ENCODE peak calls at places on chromosomes 1 and 21, in seven cellular contexts. W is brain microvascular endothelial cell; Z is HL-60; M is SJSA1; K is CD4-positive, alpha-beta memory T cell; A is left ventricle myocardium inferior; O is breast epithelium. B is an unnamed sample.
A peak's percentile ranks its signal among the peaks of the same experiment; 100 is the strongest.

GRCh38 chr1:45012639-45013278 is 705 bp downstream of the UROD start:
- DNase-seq in W (peak; percentile 34), Z (peak; percentile 62), M (peak; percentile 72), K (no peak), A (peak; percentile 81), O (peak; percentile 71), B (no peak)

GRCh38 chr1:240608707-240609106 is 3.2 kb downstream of the GREM2 start:
- DNase-seq in W (peak; percentile 18), Z (no peak), M (no peak), K (peak; percentile 17), A (no peak), O (no peak), B (no peak)

GRCh38 chr1:31701137-31701736 is 2.6 kb downstream of the COL16A1 start:
- DNase-seq in W (peak; percentile 98), Z (peak; percentile 80), M (peak; percentile 100), K (no peak), A (peak; percentile 89), O (peak; percentile 97), B (no peak)

GRCh38 chr1:236024655-236025054 is 40.2 kb downstream of the NID1 start:
- DNase-seq in W (no peak), Z (no peak), M (no peak), K (no peak), A (no peak), O (no peak), B (no peak)

GRCh38 chr21:45900034-45900868 is 81.3 kb upstream of the COL6A1 start:
- DNase-seq in W (no peak), Z (no peak), M (no peak), K (no peak), A (no peak), O (no peak), B (no peak)

GRCh38 chr21:41712201-41712600 is 54.7 kb downstream of the RIPK4 start:
- DNase-seq in W (no peak), Z (no peak), M (no peak), K (no peak), A (no peak), O (no peak), B (no peak)

GRCh38 chr1:105865546-105865945 is 1190.9 kb upstream of the PRMT6 start:
- DNase-seq in W (no peak), Z (no peak), M (no peak), K (no peak), A (no peak), O (no peak), B (no peak)

GRCh38 chr1:243413431-243414151 is 157.8 kb downstream of the SDCCAG8 start:
- DNase-seq in W (no peak), Z (no peak), M (no peak), K (no peak), A (no peak), O (no peak), B (no peak)

GRCh38 chr21:36696640-36697472 is 2.1 kb upstream of the SIM2 start:
- DNase-seq in W (no peak), Z (no peak), M (no peak), K (no peak), A (no peak), O (no peak), B (no peak)

GRCh38 chr21:36757246-36757645 is 58.3 kb downstream of the SIM2 start:
- DNase-seq in W (no peak), Z (no peak), M (no peak), K (no peak), A (no peak), O (no peak), B (no peak)

GRCh38 chr1:109739738-109740614 is 862 bp downstream of the GSTM3 start:
- DNase-seq in W (peak; percentile 65), Z (peak; percentile 48), M (peak; percentile 82), K (peak; percentile 77), A (peak; percentile 86), O (peak; percentile 68), B (peak; percentile 82)

GRCh38 chr1:153565529-153566374 is at the start of gene S100A2:
- DNase-seq in W (peak; percentile 77), Z (peak; percentile 70), M (peak; percentile 91), K (no peak), A (no peak), O (peak; percentile 49), B (peak; percentile 26)

GRCh38 chr1:177174921-177175634 is 4.3 kb downstream of the BRINP2 start:
- DNase-seq in W (no peak), Z (no peak), M (no peak), K (no peak), A (no peak), O (no peak), B (no peak)

GRCh38 chr1:205287723-205288122 is 33.8 kb downstream of the NUAK2 start:
- DNase-seq in W (no peak), Z (no peak), M (no peak), K (no peak), A (no peak), O (no peak), B (no peak)

GRCh38 chr1:72015006-72015405 is 267.3 kb downstream of the NEGR1 start:
- DNase-seq in W (no peak), Z (no peak), M (no peak), K (no peak), A (no peak), O (no peak), B (no peak)

GRCh38 chr1:64323054-64323453 is 119.6 kb downstream of the UBE2U start:
- DNase-seq in W (no peak), Z (no peak), M (no peak), K (no peak), A (no peak), O (no peak), B (no peak)

GRCh38 chr1:45356186-45356585 is 15.9 kb upstream of the MUTYH start:
- DNase-seq in W (no peak), Z (no peak), M (no peak), K (no peak), A (no peak), O (no peak), B (no peak)

GRCh38 chr21:42171091-42172053 is 47.6 kb upstream of the ABCG1 start:
- DNase-seq in W (no peak), Z (no peak), M (peak; percentile 49), K (no peak), A (peak; percentile 55), O (peak; percentile 39), B (no peak)

GRCh38 chr1:36421649-36422048 is 23.9 kb upstream of the LSM10 start:
- DNase-seq in W (no peak), Z (no peak), M (no peak), K (no peak), A (no peak), O (no peak), B (no peak)

GRCh38 chr1:41371630-41372599 is 10.7 kb downstream of the FOXO6 start:
- DNase-seq in W (no peak), Z (no peak), M (no peak), K (no peak), A (no peak), O (no peak), B (no peak)
- H3K27me3 ChIP-seq in W (peaks cover 16% of the 10 kb centered on the region), Z (no peaks in the 10 kb centered on the region), M (peaks cover 4% of the 10 kb centered on the region), K (peaks cover 8% of the 10 kb centered on the region), A (peaks cover 4% of the 10 kb centered on the region), O (no peaks in the 10 kb centered on the region), B (no peaks in the 10 kb centered on the region)

GRCh38 chr1:102089791-102090190 is 93.1 kb upstream of the OLFM3 start:
- DNase-seq in W (no peak), Z (no peak), M (no peak), K (no peak), A (no peak), O (no peak), B (no peak)

GRCh38 chr1:102083186-102083585 is 86.5 kb upstream of the OLFM3 start:
- DNase-seq in W (no peak), Z (no peak), M (no peak), K (no peak), A (no peak), O (no peak), B (no peak)

GRCh38 chr1:102085896-102086295 is 89.2 kb upstream of the OLFM3 start:
- DNase-seq in W (no peak), Z (no peak), M (no peak), K (no peak), A (no peak), O (no peak), B (no peak)

DNA sequence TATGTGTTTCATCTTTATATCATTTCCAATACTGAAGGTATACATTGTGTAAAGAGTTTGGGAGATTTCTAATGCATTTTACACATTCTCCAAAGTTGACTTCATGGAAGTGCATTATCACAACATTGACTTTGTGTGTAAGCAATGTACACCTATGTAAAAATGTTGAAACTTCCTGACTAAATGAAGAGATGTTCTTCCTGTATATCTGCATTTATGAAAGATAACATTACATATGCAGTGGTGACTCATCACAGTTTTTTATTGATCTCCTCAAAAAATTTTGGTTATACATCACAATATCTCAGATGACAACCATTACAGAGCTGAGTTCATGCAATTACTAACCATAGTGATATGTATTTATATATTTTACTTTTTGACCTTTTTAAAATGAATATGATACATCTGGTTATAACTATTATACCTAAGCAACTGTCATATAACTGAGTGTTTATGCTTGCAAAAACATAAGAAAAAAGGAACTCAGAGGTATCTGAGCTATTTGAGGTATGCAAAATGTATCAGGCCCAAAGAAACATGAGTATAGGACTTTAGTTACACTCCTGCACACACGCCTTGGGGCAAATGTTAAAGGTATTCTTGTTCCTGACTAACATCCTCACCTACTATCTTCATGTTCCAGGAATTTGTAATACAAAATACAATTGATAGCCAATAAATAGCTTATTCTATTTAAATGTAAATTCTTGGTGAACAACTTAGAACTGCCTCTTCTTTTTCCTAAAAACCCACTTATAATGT is 88.2 kb upstream of the OLFM3 start:
- DNase-seq in W (no peak), Z (no peak), M (no peak), K (no peak), A (no peak), O (no peak), B (no peak)
- H3K4me3 ChIP-seq in W (no peak overlapping the region), Z (no peak overlapping the region), M (no peak overlapping the region), K (no peak overlapping the region), A (no peak overlapping the region), O (no peak overlapping the region), B (no peak overlapping the region)

DNA sequence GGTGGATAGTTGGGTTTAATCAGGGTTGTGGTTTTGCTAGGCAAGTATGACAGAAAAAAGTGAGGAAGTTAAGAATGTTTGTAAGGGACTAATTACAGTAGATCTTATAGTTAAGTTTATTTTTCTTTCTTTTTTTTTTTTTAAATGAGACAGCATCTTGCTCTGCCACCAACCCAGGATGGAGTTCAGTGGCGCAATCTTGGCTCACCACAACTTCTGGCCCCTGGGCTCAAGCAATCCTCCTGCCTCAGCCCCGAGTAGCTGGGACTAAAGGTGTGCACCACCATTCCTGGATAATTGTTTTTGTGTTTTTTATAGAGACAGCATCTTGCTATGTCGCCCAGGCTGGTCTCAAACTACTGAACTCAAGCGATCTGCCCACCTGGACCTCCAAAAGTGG is 41.7 kb downstream of the EYA3 start:
- DNase-seq in W (no peak), Z (no peak), M (no peak), K (no peak), A (no peak), O (no peak), B (no peak)
- H3K27ac ChIP-seq in W (no peak overlapping the region), Z (no peak overlapping the region), M (no peak overlapping the region), K (no peak overlapping the region), A (no peak overlapping the region), O (no peak overlapping the region), B (no peak overlapping the region)

DNA sequence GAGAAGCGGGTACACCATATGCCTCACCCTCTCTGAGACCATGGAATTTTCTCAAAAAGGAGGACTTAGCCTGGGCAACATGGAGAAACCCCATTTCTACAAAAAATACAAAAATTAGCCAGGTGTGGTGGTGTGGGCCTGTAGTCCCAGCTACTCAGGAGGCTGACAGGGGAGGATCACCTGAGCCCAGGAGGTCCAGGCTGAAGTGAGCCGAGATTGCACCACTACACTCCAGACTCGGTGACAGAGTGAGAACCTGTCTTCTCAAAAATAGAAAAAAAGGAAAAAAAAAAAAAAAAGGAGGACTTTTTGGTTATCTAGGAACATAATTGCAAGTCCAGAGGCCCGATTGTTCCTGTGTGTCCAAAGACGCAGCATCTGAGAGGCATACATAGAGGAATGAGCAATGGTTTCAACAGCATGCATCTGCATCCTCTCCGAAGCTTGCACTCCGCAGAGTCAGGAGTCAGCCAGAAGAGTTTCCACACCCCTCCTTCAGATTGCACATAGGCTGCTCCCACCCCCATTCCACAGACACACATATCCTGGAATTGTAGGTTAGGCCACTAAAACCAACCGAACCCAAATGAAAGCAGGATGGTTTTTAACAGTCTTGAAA is 2.5 kb upstream of the TBX15 start:
- DNase-seq in W (no peak), Z (no peak), M (no peak), K (no peak), A (no peak), O (no peak), B (no peak)
- H3K27me3 ChIP-seq in W (no peaks in the 10 kb centered on the region), Z (peaks cover 97% of the 10 kb centered on the region), M (no peaks in the 10 kb centered on the region), K (peaks cover 33% of the 10 kb centered on the region), A (peaks cover 100% of the 10 kb centered on the region), O (peaks cover 95% of the 10 kb centered on the region), B (peaks cover 62% of the 10 kb centered on the region)